ENCODE peak calls at places on chromosome 16, in eight cellular contexts. B is HL-60, I is breast epithelium, H is GM12891, C is prostate gland, D is stomach, J is esophagus muscularis mucosa, N is sigmoid colon. A is an unnamed sample.
A peak's percentile ranks its signal among the peaks of the same experiment; 100 is the strongest.

GRCh38 chr16:83147244-83147643 is 520.5 kb downstream of the CDH13 start:
- DNase-seq in H (no peak), D (no peak), N (no peak), J (no peak), B (no peak), I (no peak), C (no peak), A (no peak)

GRCh38 chr16:84093879-84094270 is 22.9 kb downstream of the MBTPS1 start:
- DNase-seq in B (no peak), N (no peak), H (no peak), I (no peak), J (no peak), D (no peak), C (no peak), A (no peak)

GRCh38 chr16:26672206-26672605 is 394.5 kb upstream of the C16orf82 start:
- DNase-seq in I (no peak), B (no peak), J (peak; percentile 72), C (no peak), D (no peak), N (no peak), H (no peak), A (no peak)

GRCh38 chr16:47504599-47504998 is 43.5 kb downstream of the PHKB start:
- DNase-seq in B (no peak), J (no peak), H (no peak), D (no peak), N (no peak), C (no peak), I (no peak), A (peak; percentile 23)

GRCh38 chr16:56628486-56629035 is 3.0 kb downstream of the MT1E start:
- DNase-seq in I (no peak), D (no peak), C (no peak), H (no peak), B (no peak), J (no peak), N (no peak), A (no peak)

GRCh38 chr16:50697881-50698767 is 4.7 kb downstream of the NOD2 start:
- DNase-seq in B (no peak), J (no peak), H (no peak), D (peak; percentile 40), I (peak; percentile 82), N (no peak), C (peak; percentile 31), A (no peak)

GRCh38 chr16:87207509-87207908 is 109.7 kb downstream of the C16orf95 start:
- DNase-seq in D (no peak), J (no peak), I (no peak), H (no peak), B (no peak), C (no peak), N (peak; percentile 67), A (no peak)

GRCh38 chr16:75250089-75250808 is 1.2 kb downstream of the BCAR1 start:
- DNase-seq in D (peak; percentile 90), B (no peak), I (peak; percentile 57), N (no peak), H (no peak), J (no peak), C (peak; percentile 31), A (peak; percentile 81)

GRCh38 chr16:46972971-46973456 is 460 bp downstream of the DNAJA2 start:
- DNase-seq in D (peak; percentile 50), C (peak; percentile 22), J (no peak), I (peak; percentile 27), H (no peak), B (no peak), N (peak; percentile 65), A (peak; percentile 48)

GRCh38 chr16:49528564-49529150 is 155.1 kb downstream of the C16orf78 start:
- DNase-seq in J (no peak), H (no peak), B (no peak), D (no peak), C (no peak), N (no peak), I (no peak), A (no peak)

GRCh38 chr16:25888873-25889272 is 197.1 kb downstream of the HS3ST4 start:
- DNase-seq in B (no peak), N (no peak), I (no peak), J (no peak), D (no peak), H (no peak), C (no peak), A (no peak)

GRCh38 chr16:57984443-57985203 is 13.7 kb upstream of the CNGB1 start:
- DNase-seq in H (peak; percentile 81), C (peak; percentile 85), D (peak; percentile 87), J (peak; percentile 93), B (no peak), I (peak; percentile 75), N (peak; percentile 93), A (peak; percentile 95)

GRCh38 chr16:55555436-55555835 is 11.0 kb upstream of the CAPNS2 start:
- DNase-seq in H (no peak), J (no peak), C (no peak), I (no peak), D (no peak), N (no peak), B (no peak), A (no peak)

GRCh38 chr16:83998091-83998490 is 30.0 kb downstream of the NECAB2 start:
- DNase-seq in J (no peak), B (no peak), I (no peak), H (no peak), C (no peak), N (no peak), D (no peak), A (no peak)

DNA sequence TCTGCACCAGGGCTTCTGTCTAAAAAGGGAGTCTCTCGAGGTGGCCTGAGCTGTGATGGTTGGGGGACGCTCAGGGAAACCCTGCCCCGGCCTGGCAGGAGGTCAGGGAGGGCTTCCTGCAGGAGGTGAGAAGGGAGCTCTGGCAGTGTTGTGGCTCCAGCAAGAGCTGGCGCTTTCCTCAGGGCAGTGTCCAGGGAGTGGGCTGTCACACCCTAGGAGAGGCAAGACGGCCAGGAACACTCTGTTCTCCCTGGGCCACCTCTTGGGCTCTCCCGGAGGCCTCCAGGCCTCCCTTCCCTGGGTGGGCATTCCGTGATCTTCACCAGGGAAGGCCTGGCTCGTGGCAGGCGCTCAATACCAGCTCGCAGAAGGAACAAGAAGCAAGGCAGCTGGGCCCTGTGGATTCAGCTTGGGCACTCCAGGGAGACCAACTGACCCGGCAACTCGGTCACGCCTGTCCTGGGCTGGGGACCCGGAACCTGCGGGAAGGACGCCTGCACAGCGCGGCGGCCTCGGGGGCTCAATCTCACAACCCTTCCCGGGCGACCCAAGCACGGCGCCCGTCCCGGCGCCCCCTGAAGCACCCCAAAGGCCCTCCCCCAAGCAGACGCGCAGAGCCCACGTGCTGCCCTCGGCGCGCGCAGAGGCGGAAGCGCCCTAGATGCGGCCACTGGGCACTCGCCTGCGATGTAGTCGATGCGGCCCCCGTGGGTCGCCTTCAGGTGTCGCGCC is 694 bp downstream of the APRT start:
- DNase-seq in N (peak; percentile 90), B (peak; percentile 67), H (peak; percentile 87), D (peak; percentile 72), J (no peak), I (peak; percentile 57), C (peak; percentile 64), A (peak; percentile 96)
- TF ChIP-seq POLR2AphosphoS5 in N (peak; percentile 98), B (no peak), H (peak; percentile 65), D (peak; percentile 97), J (peak; percentile 52), I (no peak), C (peak; percentile 23), A (peak; percentile 77)

GRCh38 chr16:67204076-67204475 is 5.1 kb downstream of the ELMO3 start:
- DNase-seq in J (no peak), D (no peak), H (no peak), C (no peak), B (no peak), N (no peak), I (no peak), A (no peak)

GRCh38 chr16:67207116-67207856 is 8.4 kb downstream of the ELMO3 start:
- DNase-seq in J (no peak), N (no peak), D (no peak), B (no peak), I (no peak), C (no peak), H (no peak), A (peak; percentile 75)

GRCh38 chr16:67207857-67208524 is 9.1 kb downstream of the ELMO3 start:
- DNase-seq in B (no peak), C (no peak), H (no peak), N (no peak), I (no peak), D (no peak), J (no peak), A (no peak)

GRCh38 chr16:67206838-67207115 is 7.8 kb downstream of the ELMO3 start:
- DNase-seq in I (no peak), J (no peak), H (no peak), B (no peak), N (no peak), C (no peak), D (no peak), A (no peak)

DNA sequence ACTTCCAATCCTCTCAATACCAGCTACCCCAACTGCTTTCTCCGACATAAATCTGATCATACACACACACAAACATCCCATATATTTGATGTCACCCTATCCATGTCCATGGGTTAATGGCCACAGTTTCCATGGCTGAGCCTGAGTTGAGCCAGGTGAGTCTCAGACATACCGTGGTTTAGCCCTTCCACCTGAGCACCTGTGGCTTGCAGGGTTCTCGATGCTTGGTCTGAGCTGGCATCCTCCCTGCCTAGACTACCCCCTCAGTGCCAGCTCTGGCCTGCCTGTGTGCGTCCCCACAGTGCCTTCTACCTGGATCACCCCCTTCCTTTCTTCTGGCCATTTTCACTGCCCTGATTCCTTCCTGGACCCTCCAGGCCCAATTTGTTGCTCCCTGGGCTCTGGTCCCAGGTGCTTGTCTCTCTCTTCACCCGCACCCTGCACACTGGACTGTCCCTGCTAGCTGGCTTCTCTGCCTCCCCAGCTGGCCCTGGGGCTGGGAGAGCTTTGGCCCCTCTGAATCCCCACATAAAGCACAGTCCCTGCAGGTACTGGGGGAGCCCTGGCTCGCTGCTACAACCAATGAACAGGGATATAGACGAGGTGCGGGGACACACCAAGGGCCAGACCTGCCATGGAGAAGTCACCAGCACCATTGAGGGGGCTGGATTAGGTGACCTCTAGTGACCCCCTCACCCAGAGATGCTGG is 7.4 kb downstream of the ELMO3 start:
- DNase-seq in I (no peak), B (no peak), C (no peak), H (no peak), D (no peak), N (no peak), J (no peak), A (no peak)
- TF ChIP-seq POLR2AphosphoS5 in I (no peak), B (no peak), C (no peak), H (no peak), D (no peak), N (no peak), J (no peak), A (no peak)

GRCh38 chr16:12289175-12290063 is 312.9 kb downstream of the SNX29 start:
- DNase-seq in B (no peak), I (no peak), C (no peak), N (no peak), J (no peak), D (peak; percentile 34), H (no peak), A (peak; percentile 45)
- TF ChIP-seq POLR2AphosphoS5 in B (no peak), I (no peak), C (no peak), N (no peak), J (no peak), D (peak; percentile 5), H (no peak), A (no peak)

DNA sequence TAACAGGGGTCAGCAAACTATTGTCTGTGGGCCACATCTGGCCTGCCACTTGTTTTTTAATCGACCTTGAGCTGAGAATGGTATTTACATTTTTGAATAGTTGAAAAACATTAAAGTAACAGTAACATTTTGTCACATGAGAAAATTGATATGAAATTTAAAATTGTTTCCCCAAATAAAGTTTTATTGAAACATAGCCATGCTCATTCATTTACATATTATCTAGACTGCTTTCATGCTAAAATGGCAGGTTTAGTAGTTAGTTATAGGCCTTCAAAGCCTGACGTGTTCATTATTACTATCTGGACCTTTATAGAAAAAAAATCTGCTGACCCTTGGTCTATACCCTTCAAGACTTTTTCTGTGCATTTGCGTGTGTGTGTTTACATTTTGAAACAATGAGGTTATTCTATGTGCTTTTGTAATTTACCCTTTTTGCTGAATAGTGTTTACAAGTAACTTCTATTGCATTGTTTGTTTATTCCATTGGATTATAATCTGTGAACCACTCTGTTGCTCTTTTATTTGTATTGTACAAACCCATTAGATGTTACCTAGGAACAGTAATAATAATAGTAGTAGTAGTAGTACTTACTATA is 37.1 kb downstream of the FTO start:
- DNase-seq in C (no peak), D (no peak), B (no peak), I (no peak), J (no peak), H (no peak), N (no peak), A (no peak)
- TF ChIP-seq POLR2AphosphoS5 in C (no peak), D (no peak), B (no peak), I (no peak), J (no peak), H (no peak), N (no peak), A (no peak)

A was measured in upper lobe of left lung.